ENCODE peak calls at places on chromosomes 11 and 22, in four cellular contexts. V is upper lobe of left lung, G is PC-3, P is lower lobe of right lung. C is an unnamed sample.
A peak's percentile ranks its signal among the peaks of the same experiment; 100 is the strongest.

GRCh38 chr11:1864831-1865665 is 12.2 kb downstream of the LSP1 start:
- ATAC-seq in V (no peak), G (no peak), P (no peak), C (no peak)

GRCh38 chr11:5154657-5155056 is at the start of gene OR52A1:
- ATAC-seq in V (no peak), G (no peak), P (no peak), C (no peak)

GRCh38 chr11:74559934-74560309 is 32.5 kb upstream of the POLD3 start:
- ATAC-seq in V (no peak), G (peak; percentile 70), P (no peak), C (no peak)

GRCh38 chr11:62018978-62019664 is 51.7 kb upstream of the FTH1 start:
- ATAC-seq in V (peak; percentile 28), G (no peak), P (peak; percentile 55), C (no peak)

GRCh38 chr22:37911697-37912096 is 5.6 kb downstream of the MICALL1 start:
- ATAC-seq in V (no peak), G (no peak), P (no peak), C (no peak)

GRCh38 chr11:25293166-25293565 is 796.3 kb downstream of the LUZP2 start:
- ATAC-seq in V (no peak), G (no peak), P (no peak), C (no peak)

GRCh38 chr11:69099193-69099592 is 50.5 kb downstream of the TPCN2 start:
- ATAC-seq in V (no peak), G (peak; percentile 57), P (no peak), C (no peak)

GRCh38 chr11:92784313-92784712 is 185.1 kb upstream of the MTNR1B start:
- ATAC-seq in V (no peak), G (no peak), P (no peak), C (no peak)

GRCh38 chr11:8584511-8584910 is 9.5 kb downstream of the STK33 start:
- ATAC-seq in V (no peak), G (no peak), P (no peak), C (no peak)

GRCh38 chr11:45655831-45656230 is 9.6 kb downstream of the CHST1 start:
- ATAC-seq in V (no peak), G (no peak), P (no peak), C (no peak)

GRCh38 chr11:36699271-36699670 is 101.2 kb upstream of the RAG2 start:
- ATAC-seq in V (no peak), G (no peak), P (no peak), C (no peak)

GRCh38 chr11:110176366-110177056 is 83.3 kb downstream of the ZC3H12C start:
- ATAC-seq in V (no peak), G (peak; percentile 23), P (no peak), C (no peak)

GRCh38 chr11:44096360-44097188 is 1.1 kb downstream of the EXT2 start:
- ATAC-seq in V (peak; percentile 17), G (peak; percentile 33), P (no peak), C (no peak)

GRCh38 chr11:112752563-112752962 is 208.7 kb upstream of the NCAM1 start:
- ATAC-seq in V (no peak), G (no peak), P (no peak), C (no peak)

GRCh38 chr11:36510567-36511020 is 522 bp upstream of the TRAF6 start:
- ATAC-seq in V (peak; percentile 3), G (peak; percentile 34), P (peak; percentile 11), C (no peak)

GRCh38 chr11:64653388-64653973 is 62.5 kb downstream of the SLC22A12 start:
- ATAC-seq in V (no peak), G (no peak), P (no peak), C (no peak)

GRCh38 chr11:130211144-130211543 is 51.6 kb downstream of the ST14 start:
- ATAC-seq in V (no peak), G (no peak), P (no peak), C (no peak)

GRCh38 chr11:46387919-46388618 is 3.5 kb downstream of the CHRM4 start:
- ATAC-seq in V (no peak), G (no peak), P (no peak), C (no peak)

GRCh38 chr11:83035070-83035854 is 36.4 kb downstream of the RAB30 start:
- ATAC-seq in V (peak; percentile 59), G (no peak), P (no peak), C (peak; percentile 32)

GRCh38 chr11:103958475-103959215 is 77.8 kb upstream of the DDI1 start:
- ATAC-seq in V (no peak), G (no peak), P (no peak), C (no peak)

GRCh38 chr22:42560781-42561180 is 7.0 kb downstream of the SERHL2 start:
- ATAC-seq in V (no peak), G (no peak), P (peak; percentile 53), C (no peak)

GRCh38 chr11:10349281-10349665 is 44.4 kb downstream of the ADM start:
- ATAC-seq in V (no peak), G (no peak), P (no peak), C (no peak)

GRCh38 chr22:21688341-21688705 is 22.5 kb downstream of the PPIL2 start:
- ATAC-seq in V (peak; percentile 5), G (no peak), P (no peak), C (no peak)

GRCh38 chr11:64649304-64649703 is 58.3 kb downstream of the SLC22A12 start:
- ATAC-seq in V (no peak), G (no peak), P (no peak), C (no peak)

GRCh38 chr22:39612811-39613548 is 42.4 kb downstream of the CACNA1I start:
- ATAC-seq in V (no peak), G (no peak), P (no peak), C (no peak)

GRCh38 chr11:94885581-94885980 is 87.8 kb downstream of the CWC15 start:
- ATAC-seq in V (no peak), G (peak; percentile 31), P (no peak), C (no peak)

GRCh38 chr22:31526275-31526674 is 29.9 kb downstream of the SFI1 start:
- ATAC-seq in V (no peak), G (no peak), P (no peak), C (no peak)

GRCh38 chr22:35914665-35915476 is 113.8 kb downstream of the RBFOX2 start:
- ATAC-seq in V (peak; percentile 95), G (peak; percentile 87), P (peak; percentile 96), C (peak; percentile 93)

GRCh38 chr11:62880231-62880802 is 379 bp upstream of the SLC3A2 start:
- ATAC-seq in V (peak; percentile 56), G (peak; percentile 47), P (peak; percentile 57), C (peak; percentile 6)

GRCh38 chr22:39568278-39568981 is 2.1 kb upstream of the CACNA1I start:
- ATAC-seq in V (no peak), G (no peak), P (no peak), C (no peak)

GRCh38 chr11:65888163-65888814 is at the start of gene FIBP:
- ATAC-seq in V (peak; percentile 87), G (peak; percentile 14), P (peak; percentile 90), C (peak; percentile 83)

GRCh38 chr11:65887026-65887722 is 1.1 kb downstream of the FIBP start:
- ATAC-seq in V (no peak), G (no peak), P (no peak), C (no peak)

GRCh38 chr11:65885808-65886536 is 2.3 kb downstream of the FIBP start:
- ATAC-seq in V (no peak), G (no peak), P (no peak), C (no peak)

GRCh38 chr11:65885231-65885630 is 3.0 kb downstream of the FIBP start:
- ATAC-seq in V (no peak), G (no peak), P (no peak), C (no peak)

DNA sequence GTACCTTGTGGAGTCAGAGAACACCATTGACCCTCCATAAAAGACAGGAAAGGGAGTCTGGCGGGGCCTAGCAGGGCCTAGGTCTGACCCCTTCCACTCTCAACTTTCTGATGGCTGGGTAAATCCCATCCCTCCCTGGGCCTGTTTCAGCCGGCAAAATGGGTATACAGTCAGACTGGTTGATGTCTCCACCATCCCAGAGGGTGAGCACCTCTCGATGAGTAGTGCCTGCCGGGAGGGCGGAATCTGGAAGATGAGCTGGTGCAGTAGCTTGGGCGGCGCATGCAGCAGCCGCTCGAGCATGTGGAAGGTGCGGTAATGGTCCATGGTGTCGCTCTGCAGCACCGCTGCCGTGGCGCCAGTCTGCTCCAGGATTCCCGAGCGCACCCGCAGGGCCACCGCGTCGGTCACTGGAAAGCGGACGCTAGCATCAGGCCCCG is 528 bp downstream of the FIBP start:
- ATAC-seq in V (no peak), G (no peak), P (no peak), C (no peak)
- H3K4me1 ChIP-seq in V (peaks cover 40% of the 10 kb centered on the region), G (peaks cover 31% of the 10 kb centered on the region), P (peaks cover 52% of the 10 kb centered on the region), C (peaks cover 73% of the 10 kb centered on the region)

GRCh38 chr22:29704528-29705285 is 15.1 kb upstream of the CABP7 start:
- ATAC-seq in V (peak; percentile 45), G (peak; percentile 20), P (peak; percentile 2), C (no peak)

GRCh38 chr22:29706493-29706892 is 13.3 kb upstream of the CABP7 start:
- ATAC-seq in V (no peak), G (no peak), P (no peak), C (no peak)

GRCh38 chr22:29707471-29707870 is 12.3 kb upstream of the CABP7 start:
- ATAC-seq in V (no peak), G (no peak), P (no peak), C (no peak)

GRCh38 chr22:29706991-29707390 is 12.8 kb upstream of the CABP7 start:
- ATAC-seq in V (no peak), G (no peak), P (no peak), C (no peak)

GRCh38 chr22:29705651-29706050 is 14.2 kb upstream of the CABP7 start:
- ATAC-seq in V (no peak), G (no peak), P (no peak), C (no peak)
- H3K27me3 ChIP-seq in V (no peaks in the 10 kb centered on the region), G (no peaks in the 10 kb centered on the region), P (peaks cover 14% of the 10 kb centered on the region), C (peaks cover 99% of the 10 kb centered on the region)

GRCh38 chr22:50175191-50175461 is 4.6 kb downstream of the PANX2 start:
- ATAC-seq in V (no peak), G (no peak), P (no peak), C (no peak)
- H3K4me1 ChIP-seq in V (peaks cover 6% of the 10 kb centered on the region), G (no peaks in the 10 kb centered on the region), P (no peaks in the 10 kb centered on the region), C (peaks cover 8% of the 10 kb centered on the region)

GRCh38 chr11:120125509-120125908 is 12.4 kb downstream of the TRIM29 start:
- ATAC-seq in V (no peak), G (no peak), P (no peak), C (no peak)

GRCh38 chr11:120127236-120127635 is 10.7 kb downstream of the TRIM29 start:
- ATAC-seq in V (no peak), G (no peak), P (no peak), C (no peak)

GRCh38 chr11:120128392-120129172 is 9.3 kb downstream of the TRIM29 start:
- ATAC-seq in V (peak; percentile 81), G (peak; percentile 91), P (peak; percentile 46), C (peak; percentile 87)

GRCh38 chr11:120125005-120125404 is 12.9 kb downstream of the TRIM29 start:
- ATAC-seq in V (peak; percentile 57), G (peak; percentile 23), P (no peak), C (peak; percentile 55)

GRCh38 chr11:120126543-120126942 is 11.4 kb downstream of the TRIM29 start:
- ATAC-seq in V (no peak), G (no peak), P (no peak), C (no peak)
- H3K27me3 ChIP-seq in V (no peaks in the 10 kb centered on the region), G (no peaks in the 10 kb centered on the region), P (peaks cover 5% of the 10 kb centered on the region), C (no peaks in the 10 kb centered on the region)

GRCh38 chr11:114265084-114265878 is 30.9 kb upstream of the NNMT start:
- ATAC-seq in V (no peak), G (no peak), P (no peak), C (peak; percentile 33)
- H3K4me1 ChIP-seq in V (peaks cover 23% of the 10 kb centered on the region), G (no peaks in the 10 kb centered on the region), P (peaks cover 19% of the 10 kb centered on the region), C (peaks cover 9% of the 10 kb centered on the region)